ENCODE peak calls at places on chromosomes 16 and 17, in six cellular contexts. Q is prostate gland, U is chondrocyte, J is lower leg skin, O is iris pigment epithelial cell, B is naive B cell. W is an unnamed sample.
A peak's percentile ranks its signal among the peaks of the same experiment; 100 is the strongest.

GRCh38 chr16:6032438-6032837 is 934.8 kb upstream of the EEF2KMT start:
- DNase-seq in Q (no peak), U (no peak), J (no peak), O (no peak), B (no peak), W (no peak)

GRCh38 chr16:72371307-72372081 is 199.5 kb upstream of the PMFBP1 start:
- DNase-seq in Q (no peak), U (no peak), J (no peak), O (peak; percentile 79), B (no peak), W (no peak)

GRCh38 chr17:58755577-58756245 is at the start of gene PPM1E:
- DNase-seq in Q (peak; percentile 16), U (no peak), J (no peak), O (peak; percentile 41), B (peak; percentile 40), W (no peak)

GRCh38 chr16:70713342-70713741 is 27.5 kb upstream of the MTSS2 start:
- DNase-seq in Q (no peak), U (no peak), J (no peak), O (no peak), B (no peak), W (no peak)

GRCh38 chr16:49700222-49700927 is 155.5 kb downstream of the ZNF423 start:
- DNase-seq in Q (no peak), U (no peak), J (peak; percentile 89), O (no peak), B (no peak), W (no peak)

GRCh38 chr16:81520151-81520470 is 75.5 kb downstream of the CMIP start:
- DNase-seq in Q (no peak), U (no peak), J (no peak), O (no peak), B (no peak), W (no peak)

GRCh38 chr17:32277284-32277683 is 11.7 kb downstream of the RHBDL3 start:
- DNase-seq in Q (no peak), U (no peak), J (no peak), O (peak; percentile 61), B (no peak), W (no peak)

GRCh38 chr16:66924527-66925321 is 611 bp downstream of the RRAD start:
- DNase-seq in Q (no peak), U (peak; percentile 86), J (no peak), O (no peak), B (peak; percentile 36), W (no peak)

GRCh38 chr17:80289631-80290030 is 29.0 kb downstream of the RNF213 start:
- DNase-seq in Q (no peak), U (no peak), J (no peak), O (no peak), B (no peak), W (no peak)

GRCh38 chr17:49920370-49920769 is 48.6 kb upstream of the DLX4 start:
- DNase-seq in Q (no peak), U (no peak), J (no peak), O (no peak), B (no peak), W (no peak)

GRCh38 chr16:78283668-78284251 is 184.3 kb downstream of the WWOX start:
- DNase-seq in Q (no peak), U (no peak), J (no peak), O (no peak), B (no peak), W (no peak)

GRCh38 chr17:80027043-80027435 is 8.6 kb downstream of the TBC1D16 start:
- DNase-seq in Q (no peak), U (no peak), J (no peak), O (no peak), B (no peak), W (no peak)

GRCh38 chr17:47735536-47736011 is 2.5 kb downstream of the TBX21 start:
- DNase-seq in Q (no peak), U (peak; percentile 38), J (no peak), O (no peak), B (peak; percentile 55), W (no peak)

GRCh38 chr16:23240994-23241393 is 58.4 kb downstream of the SCNN1G start:
- DNase-seq in Q (no peak), U (no peak), J (peak; percentile 50), O (no peak), B (no peak), W (no peak)

GRCh38 chr16:77143364-77143763 is 47.6 kb upstream of the MON1B start:
- DNase-seq in Q (no peak), U (no peak), J (no peak), O (no peak), B (no peak), W (no peak)

GRCh38 chr17:30808785-30809286 is 15.7 kb downstream of the CRLF3 start:
- DNase-seq in Q (no peak), U (no peak), J (peak; percentile 34), O (peak; percentile 45), B (peak; percentile 78), W (no peak)

GRCh38 chr16:4693956-4694663 is 748 bp downstream of the NUDT16L1 start:
- DNase-seq in Q (no peak), U (no peak), J (peak; percentile 90), O (peak; percentile 51), B (peak; percentile 27), W (peak; percentile 29)

GRCh38 chr17:75869282-75870141 is 8.9 kb downstream of the TRIM47 start:
- DNase-seq in Q (no peak), U (no peak), J (peak; percentile 93), O (peak; percentile 50), B (no peak), W (no peak)

GRCh38 chr16:69613283-69614154 is 47.8 kb downstream of the NFAT5 start:
- DNase-seq in Q (peak; percentile 49), U (no peak), J (no peak), O (peak; percentile 84), B (no peak), W (no peak)